ENCODE peak calls at places on chromosomes 2 and 18, in five cellular contexts. C, F, S, H and U are unnamed samples.

GRCh38 chr2:66236816-66237469 is 198.0 kb upstream of the MEIS1 start:
- DNase-seq in H (no peak), F (no peak), S (no peak), C (peak), U (no peak)

GRCh38 chr2:11498543-11499034 is 32.6 kb upstream of the E2F6 start:
- DNase-seq in C (peak), F (peak), S (no peak), H (peak), U (no peak)

GRCh38 chr2:200787351-200788128 is 24.2 kb upstream of the BZW1 start:
- DNase-seq in F (no peak), C (peak), S (no peak), H (no peak), U (no peak)

GRCh38 chr18:51867767-51868166 is 472.2 kb upstream of the DCC start:
- DNase-seq in F (no peak), C (peak), H (no peak), S (no peak), U (no peak)

GRCh38 chr2:174614261-174614660 is 16.7 kb upstream of the WIPF1 start:
- DNase-seq in F (no peak), H (no peak), S (no peak), C (peak), U (no peak)

GRCh38 chr2:240921319-240922233 is 15.4 kb downstream of the CROCC2 start:
- DNase-seq in C (peak), F (peak), H (peak), S (peak), U (peak)

GRCh38 chr18:36035253-36035652 is 32.1 kb downstream of the RPRD1A start:
- DNase-seq in F (no peak), S (no peak), H (no peak), C (no peak), U (no peak)

GRCh38 chr2:159396796-159397195 is 110.3 kb upstream of the WDSUB1 start:
- DNase-seq in S (no peak), C (no peak), H (no peak), F (no peak), U (no peak)

GRCh38 chr2:151289972-151290335 is 486 bp upstream of the NMI start:
- DNase-seq in C (peak), F (peak), S (no peak), H (peak), U (no peak)

GRCh38 chr2:31239842-31240198 is 5.9 kb downstream of the EHD3 start:
- DNase-seq in F (peak), C (peak), H (no peak), S (peak), U (peak)

GRCh38 chr2:24617431-24617830 is 126.4 kb downstream of the NCOA1 start:
- DNase-seq in F (no peak), S (no peak), C (no peak), H (no peak), U (no peak)

GRCh38 chr2:69017080-69017479 is 4.1 kb downstream of the ANTXR1 start:
- DNase-seq in C (peak), F (no peak), H (peak), S (no peak), U (no peak)

GRCh38 chr2:69012310-69013122 is 463 bp upstream of the ANTXR1 start:
- DNase-seq in S (no peak), H (peak), C (peak), F (peak), U (no peak)

GRCh38 chr2:69013123-69013836 is at the start of gene ANTXR1:
- DNase-seq in C (peak), F (peak), S (peak), H (peak), U (peak)

GRCh38 chr2:69011611-69012157 is 1.3 kb upstream of the ANTXR1 start:
- DNase-seq in F (no peak), S (no peak), C (no peak), H (no peak), U (no peak)

DNA sequence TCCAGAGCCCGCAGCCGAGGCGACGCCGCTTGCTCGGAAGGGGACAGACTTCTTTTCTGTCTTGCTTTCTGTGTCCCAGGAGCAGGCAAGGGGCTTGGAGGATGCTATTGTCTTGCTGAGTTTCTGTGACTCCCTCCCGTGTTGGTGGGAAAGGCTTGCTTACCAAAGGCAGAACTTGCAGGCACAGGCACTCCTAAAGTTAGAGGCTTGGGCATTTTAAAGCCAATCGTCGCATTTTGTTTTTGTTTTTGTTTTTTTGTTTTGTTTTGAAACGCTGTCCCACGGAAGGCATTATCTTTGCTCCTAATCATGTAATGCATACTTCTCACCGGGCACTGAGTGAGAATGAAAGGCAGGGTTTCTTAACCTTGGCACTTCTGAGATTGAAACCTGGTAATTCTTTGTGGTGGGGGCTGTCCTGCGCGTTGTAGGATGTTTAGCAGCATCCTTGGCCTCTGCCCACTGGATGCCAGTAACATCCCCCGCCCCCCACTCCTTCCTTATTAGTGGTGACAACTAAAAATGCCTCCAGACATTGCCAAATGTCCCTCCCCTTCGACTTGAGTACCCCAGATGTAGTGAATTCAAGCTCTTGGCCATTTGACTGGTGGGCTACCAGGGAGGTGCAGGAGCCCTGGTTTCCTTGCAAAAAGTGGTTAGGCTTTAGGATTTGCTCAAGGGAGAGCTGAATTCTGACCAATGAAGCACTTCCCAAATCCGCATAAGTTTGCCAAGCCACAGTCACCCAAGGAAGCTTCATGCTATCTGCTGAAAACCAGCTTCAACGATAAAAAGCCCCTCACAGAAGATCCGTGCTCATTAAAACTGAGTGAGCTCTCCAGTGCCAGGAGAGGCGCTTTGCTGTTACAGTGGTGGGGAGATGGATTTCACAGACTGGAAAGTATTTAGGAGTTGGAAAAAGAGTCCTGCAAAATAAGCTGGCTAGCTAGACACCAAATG is 1.1 kb downstream of the ANTXR1 start:
- DNase-seq in F (no peak), S (no peak), H (no peak), C (peak), U (no peak)
- TF ChIP-seq CTCF in F (no peak), S (no peak), H (no peak), C (peak), U (no peak)

GRCh38 chr2:218884519-218884918 is 3.9 kb downstream of the WNT10A start:
- DNase-seq in F (no peak), H (no peak), S (no peak), C (no peak), U (no peak)

GRCh38 chr2:218883491-218884490 is 3.1 kb downstream of the WNT10A start:
- DNase-seq in S (no peak), H (no peak), F (no peak), C (no peak), U (no peak)

GRCh38 chr2:218881744-218882462 is 1.3 kb downstream of the WNT10A start:
- DNase-seq in H (no peak), S (no peak), F (no peak), C (no peak), U (no peak)

GRCh38 chr2:218882463-218882821 is 1.8 kb downstream of the WNT10A start:
- DNase-seq in F (no peak), H (no peak), C (no peak), S (no peak), U (no peak)

GRCh38 chr2:218882866-218883366 is 2.3 kb downstream of the WNT10A start:
- DNase-seq in H (no peak), S (no peak), C (no peak), F (no peak), U (no peak)
- H3K27ac ChIP-seq in H (no peak), S (no peak), C (no peak), F (no peak), U (no peak)

DNA sequence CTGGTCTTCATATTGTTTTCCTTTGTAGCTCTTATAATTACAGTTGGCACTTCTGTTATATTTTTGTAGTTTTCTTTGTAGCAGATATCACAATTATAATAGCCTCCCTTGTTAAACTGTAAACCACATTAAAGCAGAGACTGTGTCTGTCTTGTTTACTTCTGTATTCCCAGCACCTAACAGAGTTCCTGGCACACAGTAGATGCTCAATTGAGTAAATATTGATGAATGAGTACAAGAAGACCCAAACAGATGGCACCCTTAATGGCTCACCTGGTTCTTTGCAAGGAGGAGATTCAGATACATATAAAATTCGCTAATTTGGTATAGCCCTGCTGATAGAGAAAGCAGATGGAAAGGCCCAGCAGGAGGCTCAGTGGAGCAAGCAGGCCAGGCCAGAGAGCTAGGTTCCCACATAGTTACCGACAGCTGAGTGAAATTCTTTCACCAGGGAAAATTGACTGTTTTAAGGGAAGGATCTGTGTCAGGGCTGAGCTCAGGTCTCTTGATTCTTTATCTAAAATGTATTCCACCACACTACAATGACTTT is 120.1 kb downstream of the NUP35 start:
- DNase-seq in F (no peak), S (peak), H (no peak), C (no peak), U (no peak)
- TF ChIP-seq CTCF in F (no peak), S (no peak), H (no peak), C (no peak), U (no peak)

DNA sequence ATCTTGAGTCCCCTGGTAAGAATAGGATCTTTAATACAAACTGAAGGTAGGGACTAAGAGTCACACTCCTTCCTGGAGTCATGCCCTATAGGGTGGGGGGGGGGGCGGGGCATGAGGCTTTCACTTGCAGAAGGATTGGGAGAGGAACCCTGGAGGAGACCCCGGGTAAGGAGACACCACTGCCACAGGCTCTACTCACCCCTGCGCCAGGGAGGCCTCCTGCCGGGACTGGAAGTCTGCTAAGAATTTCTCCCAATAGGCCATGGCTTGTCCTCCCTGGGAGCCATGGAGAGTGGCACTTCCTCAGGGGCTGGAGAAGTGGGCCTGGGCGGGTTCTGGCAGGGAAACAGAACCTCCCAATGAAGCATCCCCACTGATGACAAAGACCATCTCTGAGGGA is 645.3 kb upstream of the RAB6C start:
- DNase-seq in C (no peak), S (peak), H (no peak), F (no peak), U (no peak)
- H3K27ac ChIP-seq in C (no peak), S (no peak), H (no peak), F (peak), U (peak)

GRCh38 chr18:5107990-5108389 is 89.1 kb downstream of the AKAIN1 start:
- DNase-seq in F (no peak), H (no peak), S (no peak), C (no peak), U (no peak)

GRCh38 chr18:5104246-5104645 is 92.8 kb downstream of the AKAIN1 start:
- DNase-seq in S (peak), C (no peak), F (no peak), H (no peak), U (no peak)

GRCh38 chr18:5103693-5104092 is 93.4 kb downstream of the AKAIN1 start:
- DNase-seq in C (no peak), S (no peak), F (no peak), H (no peak), U (no peak)

GRCh38 chr18:5103286-5103685 is 93.8 kb downstream of the AKAIN1 start:
- DNase-seq in C (no peak), F (no peak), H (no peak), S (no peak), U (no peak)

DNA sequence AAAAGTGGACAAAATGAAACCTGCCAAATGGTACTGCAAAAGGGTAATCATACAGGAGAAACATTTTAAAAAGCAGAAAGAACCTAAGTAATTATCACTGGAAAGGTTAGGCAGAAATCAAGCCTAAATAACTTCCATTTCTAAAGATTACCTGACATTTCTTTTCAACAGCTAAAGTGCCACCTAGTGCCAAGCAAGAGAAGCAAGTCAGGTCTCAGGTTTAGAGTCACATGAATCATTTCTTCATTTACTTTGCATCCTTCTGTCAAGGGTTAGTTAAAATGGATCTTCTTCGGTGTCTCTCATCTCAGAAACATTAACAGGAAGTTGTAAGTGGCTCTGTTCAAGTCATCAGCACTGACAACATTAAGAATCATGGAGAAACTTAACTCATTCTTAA is 90.3 kb downstream of the AKAIN1 start:
- DNase-seq in S (no peak), C (no peak), H (no peak), F (no peak), U (no peak)
- TF ChIP-seq CTCF in S (peak), C (no peak), H (no peak), F (no peak), U (no peak)

GRCh38 chr18:42706618-42707017 is 408.9 kb downstream of the RIT2 start:
- DNase-seq in C (no peak), F (no peak), S (peak), H (no peak), U (no peak)
- H3K27ac ChIP-seq in C (no peak), F (no peak), S (no peak), H (no peak), U (no peak)

GRCh38 chr2:232367591-232368233 is 10.8 kb upstream of the ALPP start:
- DNase-seq in C (no peak), F (no peak), H (peak), S (peak), U (no peak)
- TF ChIP-seq CTCF in C (no peak), F (no peak), H (no peak), S (peak), U (no peak)